ENCODE peak calls at places on chromosomes 16 and 17, in four cellular contexts. One of them, this sample, is unnamed.

GRCh38 chr17:49851387-49852291 is 3.8 kb upstream of the TAC4 start:
- DNase-seq in CD8-positive, alpha-beta T cell: peak; percentile 78
- DNase-seq in left ventricle myocardium inferior: peak; percentile 81
- DNase-seq in DND-41: peak; percentile 72
- DNase-seq in this sample: peak; percentile 67

GRCh38 chr17:41547921-41548843 is 20.1 kb upstream of the KRT19 start:
- DNase-seq in DND-41: peak; percentile 7
- DNase-seq in left ventricle myocardium inferior: no peak
- DNase-seq in CD8-positive, alpha-beta T cell: no peak
- DNase-seq in this sample: no peak

GRCh38 chr17:20026960-20027359 is 17.8 kb downstream of the SPECC1 start:
- DNase-seq in DND-41: no peak
- DNase-seq in CD8-positive, alpha-beta T cell: no peak
- DNase-seq in left ventricle myocardium inferior: no peak
- DNase-seq in this sample: no peak

GRCh38 chr16:6193718-6194117 is 1096.1 kb upstream of the EEF2KMT start:
- DNase-seq in left ventricle myocardium inferior: no peak
- DNase-seq in CD8-positive, alpha-beta T cell: no peak
- DNase-seq in DND-41: peak; percentile 46
- DNase-seq in this sample: no peak

GRCh38 chr16:85782476-85782875 is 16.9 kb downstream of the EMC8 start:
- DNase-seq in left ventricle myocardium inferior: no peak
- DNase-seq in CD8-positive, alpha-beta T cell: no peak
- DNase-seq in DND-41: no peak
- DNase-seq in this sample: no peak

GRCh38 chr17:79407385-79407784 is 203.5 kb downstream of the RBFOX3 start:
- DNase-seq in left ventricle myocardium inferior: no peak
- DNase-seq in CD8-positive, alpha-beta T cell: no peak
- DNase-seq in DND-41: no peak
- DNase-seq in this sample: no peak

GRCh38 chr16:65178151-65178550 is 56.3 kb upstream of the CDH11 start:
- DNase-seq in left ventricle myocardium inferior: no peak
- DNase-seq in DND-41: no peak
- DNase-seq in CD8-positive, alpha-beta T cell: no peak
- DNase-seq in this sample: no peak

GRCh38 chr16:24478401-24478800 is 61.0 kb upstream of the RBBP6 start:
- DNase-seq in left ventricle myocardium inferior: no peak
- DNase-seq in CD8-positive, alpha-beta T cell: no peak
- DNase-seq in DND-41: no peak
- DNase-seq in this sample: no peak

GRCh38 chr16:11297492-11298142 is 16.5 kb upstream of the PRM1 start:
- DNase-seq in CD8-positive, alpha-beta T cell: peak; percentile 72
- DNase-seq in left ventricle myocardium inferior: peak; percentile 77
- DNase-seq in DND-41: peak; percentile 97
- DNase-seq in this sample: peak; percentile 63

GRCh38 chr16:14502932-14503741 is 126.9 kb downstream of the PARN start:
- DNase-seq in DND-41: no peak
- DNase-seq in CD8-positive, alpha-beta T cell: no peak
- DNase-seq in left ventricle myocardium inferior: no peak
- DNase-seq in this sample: no peak

GRCh38 chr17:12421646-12422306 is 243.9 kb upstream of the MYOCD start:
- DNase-seq in CD8-positive, alpha-beta T cell: no peak
- DNase-seq in DND-41: no peak
- DNase-seq in left ventricle myocardium inferior: no peak
- DNase-seq in this sample: no peak

GRCh38 chr16:56833243-56833970 is 31.6 kb upstream of the SLC12A3 start:
- DNase-seq in DND-41: no peak
- DNase-seq in CD8-positive, alpha-beta T cell: no peak
- DNase-seq in left ventricle myocardium inferior: no peak
- DNase-seq in this sample: no peak

GRCh38 chr17:21242026-21242700 is 11.0 kb downstream of the NATD1 start:
- DNase-seq in CD8-positive, alpha-beta T cell: no peak
- DNase-seq in left ventricle myocardium inferior: no peak
- DNase-seq in DND-41: no peak
- DNase-seq in this sample: no peak

GRCh38 chr16:26598061-26598460 is 468.7 kb upstream of the C16orf82 start:
- DNase-seq in left ventricle myocardium inferior: no peak
- DNase-seq in DND-41: peak; percentile 69
- DNase-seq in CD8-positive, alpha-beta T cell: peak; percentile 33
- DNase-seq in this sample: peak; percentile 54

GRCh38 chr17:63173450-63173849 is 207.4 kb downstream of the TANC2 start:
- DNase-seq in DND-41: no peak
- DNase-seq in CD8-positive, alpha-beta T cell: no peak
- DNase-seq in left ventricle myocardium inferior: no peak
- DNase-seq in this sample: no peak

GRCh38 chr16:15924996-15925395 is 24.4 kb upstream of the ABCC1 start:
- DNase-seq in CD8-positive, alpha-beta T cell: no peak
- DNase-seq in DND-41: no peak
- DNase-seq in left ventricle myocardium inferior: no peak
- DNase-seq in this sample: no peak

GRCh38 chr16:70294385-70295029 is 4.5 kb upstream of the DDX19B start:
- DNase-seq in CD8-positive, alpha-beta T cell: no peak
- DNase-seq in left ventricle myocardium inferior: no peak
- DNase-seq in DND-41: no peak
- DNase-seq in this sample: no peak

GRCh38 chr16:2003827-2004641 is 5.6 kb downstream of the ZNF598 start:
- DNase-seq in left ventricle myocardium inferior: peak; percentile 90
- DNase-seq in DND-41: peak; percentile 82
- DNase-seq in CD8-positive, alpha-beta T cell: peak; percentile 91
- DNase-seq in this sample: peak; percentile 82

GRCh38 chr16:15523092-15523541 is 88.7 kb downstream of the BMERB1 start:
- DNase-seq in CD8-positive, alpha-beta T cell: no peak
- DNase-seq in DND-41: no peak
- DNase-seq in left ventricle myocardium inferior: peak; percentile 19
- DNase-seq in this sample: peak; percentile 4

GRCh38 chr17:76547183-76547641 is 7.4 kb downstream of the PRCD start:
- DNase-seq in DND-41: peak; percentile 70
- DNase-seq in CD8-positive, alpha-beta T cell: peak; percentile 78
- DNase-seq in left ventricle myocardium inferior: peak; percentile 47
- DNase-seq in this sample: peak; percentile 59

GRCh38 chr16:16019488-16019887 is 70.1 kb downstream of the ABCC1 start:
- DNase-seq in CD8-positive, alpha-beta T cell: no peak
- DNase-seq in left ventricle myocardium inferior: no peak
- DNase-seq in DND-41: no peak
- DNase-seq in this sample: no peak

GRCh38 chr17:78839173-78839761 is 1.3 kb downstream of the USP36 start:
- DNase-seq in CD8-positive, alpha-beta T cell: no peak
- DNase-seq in DND-41: no peak
- DNase-seq in left ventricle myocardium inferior: no peak
- DNase-seq in this sample: peak; percentile 56

GRCh38 chr17:33322063-33322462 is 29.0 kb upstream of the ASIC2 start:
- DNase-seq in DND-41: no peak
- DNase-seq in CD8-positive, alpha-beta T cell: no peak
- DNase-seq in left ventricle myocardium inferior: no peak
- DNase-seq in this sample: no peak

GRCh38 chr16:5328546-5328945 is 231.0 kb upstream of the EEF2KMT start:
- DNase-seq in left ventricle myocardium inferior: no peak
- DNase-seq in DND-41: no peak
- DNase-seq in CD8-positive, alpha-beta T cell: no peak
- DNase-seq in this sample: no peak

GRCh38 chr17:66952681-66953638 is 11.5 kb upstream of the CACNG4 start:
- DNase-seq in left ventricle myocardium inferior: no peak
- DNase-seq in CD8-positive, alpha-beta T cell: no peak
- DNase-seq in DND-41: no peak
- DNase-seq in this sample: no peak

GRCh38 chr17:59892251-59892848 is 393 bp downstream of the TUBD1 start:
- DNase-seq in CD8-positive, alpha-beta T cell: no peak
- DNase-seq in left ventricle myocardium inferior: no peak
- DNase-seq in DND-41: no peak
- DNase-seq in this sample: no peak

GRCh38 chr16:11977206-11978041 is 890 bp downstream of the SNX29 start:
- DNase-seq in CD8-positive, alpha-beta T cell: no peak
- DNase-seq in DND-41: no peak
- DNase-seq in left ventricle myocardium inferior: no peak
- DNase-seq in this sample: no peak

GRCh38 chr16:30094541-30095165 is 1.4 kb downstream of the YPEL3 start:
- DNase-seq in DND-41: no peak
- DNase-seq in CD8-positive, alpha-beta T cell: no peak
- DNase-seq in left ventricle myocardium inferior: no peak
- DNase-seq in this sample: no peak
- H3K4me3 ChIP-seq in DND-41: no peak overlapping the region
- H3K4me3 ChIP-seq in CD8-positive, alpha-beta T cell: peak overlapping the region; percentile 95
- H3K4me3 ChIP-seq in left ventricle myocardium inferior: peak overlapping the region; percentile 88
- H3K4me3 ChIP-seq in this sample: peak overlapping the region; percentile 93

GRCh38 chr17:48055531-48056245 is 7.5 kb downstream of the NFE2L1 start:
- DNase-seq in CD8-positive, alpha-beta T cell: no peak
- DNase-seq in DND-41: peak; percentile 39
- DNase-seq in left ventricle myocardium inferior: no peak
- DNase-seq in this sample: no peak
- H3K36me3 ChIP-seq in CD8-positive, alpha-beta T cell: peaks cover 62% of the 10 kb centered on the region
- H3K36me3 ChIP-seq in DND-41: peaks cover 99% of the 10 kb centered on the region
- H3K36me3 ChIP-seq in left ventricle myocardium inferior: peaks cover 66% of the 10 kb centered on the region
- H3K36me3 ChIP-seq in this sample: peaks cover 83% of the 10 kb centered on the region

DNA sequence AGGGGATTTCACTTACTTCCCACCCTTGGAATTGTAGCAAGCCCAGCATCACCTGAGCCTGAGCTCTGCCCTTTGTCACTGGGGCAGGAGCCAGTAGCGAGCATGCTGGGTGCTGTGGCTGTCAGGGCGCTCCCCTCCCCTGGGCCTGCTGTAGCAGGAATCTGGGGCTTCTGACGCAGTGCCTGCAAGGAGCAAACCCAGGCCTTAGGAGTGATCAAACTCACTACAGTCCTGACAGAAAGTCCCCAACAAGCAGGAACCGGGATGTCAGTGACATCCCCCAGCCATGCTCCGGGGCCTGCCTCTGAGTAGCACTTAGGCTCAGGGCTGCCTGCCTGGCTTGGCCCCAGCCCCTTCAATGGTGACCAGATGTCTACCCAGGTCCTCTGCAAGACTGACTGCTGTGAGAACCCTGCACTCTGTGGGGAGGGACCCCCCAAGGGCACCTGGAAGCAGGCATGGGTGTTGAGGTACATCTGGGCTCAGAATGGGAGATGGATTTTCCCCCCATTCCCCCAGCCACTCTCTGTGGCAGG is 23.5 kb downstream of the PLD6 start:
- DNase-seq in DND-41: no peak
- DNase-seq in CD8-positive, alpha-beta T cell: peak; percentile 37
- DNase-seq in left ventricle myocardium inferior: no peak
- DNase-seq in this sample: no peak
- H3K4me3 ChIP-seq in DND-41: no peak overlapping the region
- H3K4me3 ChIP-seq in CD8-positive, alpha-beta T cell: peak overlapping the region; percentile 20
- H3K4me3 ChIP-seq in left ventricle myocardium inferior: no peak overlapping the region
- H3K4me3 ChIP-seq in this sample: peak overlapping the region; percentile 29

GRCh38 chr17:36566081-36566480 is 21.4 kb downstream of the GGNBP2 start:
- DNase-seq in left ventricle myocardium inferior: no peak
- DNase-seq in CD8-positive, alpha-beta T cell: no peak
- DNase-seq in DND-41: no peak
- DNase-seq in this sample: no peak
- H3K36me3 ChIP-seq in left ventricle myocardium inferior: peaks cover 96% of the 10 kb centered on the region
- H3K36me3 ChIP-seq in CD8-positive, alpha-beta T cell: peaks cover 50% of the 10 kb centered on the region
- H3K36me3 ChIP-seq in DND-41: peaks cover 94% of the 10 kb centered on the region
- H3K36me3 ChIP-seq in this sample: peaks cover 47% of the 10 kb centered on the region

GRCh38 chr16:89711601-89712475 is 8.9 kb downstream of the VPS9D1 start:
- DNase-seq in CD8-positive, alpha-beta T cell: peak; percentile 86
- DNase-seq in left ventricle myocardium inferior: no peak
- DNase-seq in DND-41: peak; percentile 81
- DNase-seq in this sample: peak; percentile 45
- H3K4me3 ChIP-seq in CD8-positive, alpha-beta T cell: peak overlapping the region; percentile 68
- H3K4me3 ChIP-seq in left ventricle myocardium inferior: peak overlapping the region; percentile 29
- H3K4me3 ChIP-seq in DND-41: peak overlapping the region; percentile 41
- H3K4me3 ChIP-seq in this sample: no peak overlapping the region